ENCODE peak calls at places on chromosomes 3 and 15, in four cellular contexts. S, G, N and D are unnamed samples.

GRCh38 chr15:80010131-80010673 is 39.2 kb upstream of the BCL2A1 start:
- DNase-seq in S (no peak), G (no peak), N (no peak), D (no peak)

GRCh38 chr15:82963356-82964341 is 11.1 kb upstream of the HOMER2 start:
- DNase-seq in S (no peak), G (no peak), N (no peak), D (no peak)

GRCh38 chr15:29480278-29480677 is 210.7 kb upstream of the NSMCE3 start:
- DNase-seq in S (no peak), G (no peak), N (no peak), D (no peak)

GRCh38 chr3:174342941-174343431 is 516.1 kb upstream of the NAALADL2 start:
- DNase-seq in S (no peak), G (no peak), N (peak), D (peak)

GRCh38 chr3:111947179-111947727 is 31.6 kb upstream of the ABHD10 start:
- DNase-seq in S (no peak), G (no peak), N (peak), D (peak)

GRCh38 chr3:143016321-143016972 is 15.1 kb downstream of the U2SURP start:
- DNase-seq in S (no peak), G (peak), N (no peak), D (peak)

GRCh38 chr3:120203016-120203415 is 82.0 kb downstream of the GPR156 start:
- DNase-seq in S (no peak), G (no peak), N (peak), D (peak)

GRCh38 chr3:145190138-145190537 is 970.8 kb downstream of the PLOD2 start:
- DNase-seq in S (no peak), G (no peak), N (no peak), D (no peak)

GRCh38 chr3:149373235-149374125 is 4.0 kb downstream of the TM4SF1 start:
- DNase-seq in S (no peak), G (no peak), N (peak), D (peak)

GRCh38 chr3:189278211-189278610 is 106.4 kb downstream of the TPRG1 start:
- DNase-seq in S (no peak), G (no peak), N (no peak), D (no peak)

GRCh38 chr15:33963831-33964664 is 4.2 kb upstream of the CHRM5 start:
- DNase-seq in S (peak), G (peak), N (peak), D (peak)

GRCh38 chr15:100772478-100773378 is 106.9 kb upstream of the ALDH1A3 start:
- DNase-seq in S (peak), G (no peak), N (no peak), D (peak)

GRCh38 chr3:29385056-29385455 is 104.2 kb downstream of the RBMS3 start:
- DNase-seq in S (no peak), G (no peak), N (no peak), D (peak)

GRCh38 chr3:43995078-43995928 is 246.4 kb upstream of the TOPAZ1 start:
- DNase-seq in S (peak), G (peak), N (no peak), D (peak)

GRCh38 chr15:44633603-44634002 is 29.9 kb downstream of the SPG11 start:
- DNase-seq in S (no peak), G (no peak), N (peak), D (peak)

GRCh38 chr15:93610944-93611343 is 521.9 kb upstream of the RGMA start:
- DNase-seq in S (no peak), G (no peak), N (no peak), D (no peak)

GRCh38 chr3:10116138-10116460 is 624 bp downstream of the BRK1 start:
- DNase-seq in S (no peak), G (peak), N (peak), D (peak)
- H4K8ac ChIP-seq in S (no peak), G (no peak), N (peak), D (peak)

GRCh38 chr3:106206613-106207012 is 337.8 kb upstream of the CBLB start:
- DNase-seq in S (no peak), G (no peak), N (no peak), D (no peak)

GRCh38 chr3:106204160-106204868 is 335.5 kb upstream of the CBLB start:
- DNase-seq in S (no peak), G (no peak), N (peak), D (no peak)

GRCh38 chr3:106208266-106208665 is 339.5 kb upstream of the CBLB start:
- DNase-seq in S (no peak), G (no peak), N (no peak), D (no peak)

GRCh38 chr3:106208979-106209378 is 340.2 kb upstream of the CBLB start:
- DNase-seq in S (no peak), G (no peak), N (peak), D (no peak)

DNA sequence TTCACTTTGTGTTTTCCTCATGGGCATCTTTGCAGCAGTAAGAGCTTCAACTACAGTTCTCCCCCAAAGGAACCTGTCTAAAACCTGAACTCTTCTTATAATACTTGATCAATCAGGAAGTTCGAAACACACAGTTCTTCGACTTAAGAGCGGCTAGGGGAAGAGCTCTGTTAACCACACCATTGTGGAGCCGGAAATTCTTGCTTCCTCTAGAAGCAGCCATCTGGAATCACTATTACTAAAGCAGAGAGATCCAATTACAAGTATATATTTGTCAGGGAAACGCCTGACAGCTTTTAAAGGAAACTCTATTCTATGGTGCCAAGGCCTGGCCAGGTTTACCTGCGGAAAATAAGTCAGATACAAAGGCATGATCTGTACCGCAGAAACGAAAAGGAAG is 337.4 kb upstream of the CBLB start:
- DNase-seq in S (no peak), G (no peak), N (peak), D (no peak)
- H3K4me3 ChIP-seq in S (no peak), G (no peak), N (no peak), D (no peak)

GRCh38 chr3:126922466-126922865 is 60.4 kb upstream of the PLXNA1 start:
- DNase-seq in S (no peak), G (no peak), N (no peak), D (no peak)
- H4K8ac ChIP-seq in S (peak), G (no peak), N (no peak), D (no peak)

DNA sequence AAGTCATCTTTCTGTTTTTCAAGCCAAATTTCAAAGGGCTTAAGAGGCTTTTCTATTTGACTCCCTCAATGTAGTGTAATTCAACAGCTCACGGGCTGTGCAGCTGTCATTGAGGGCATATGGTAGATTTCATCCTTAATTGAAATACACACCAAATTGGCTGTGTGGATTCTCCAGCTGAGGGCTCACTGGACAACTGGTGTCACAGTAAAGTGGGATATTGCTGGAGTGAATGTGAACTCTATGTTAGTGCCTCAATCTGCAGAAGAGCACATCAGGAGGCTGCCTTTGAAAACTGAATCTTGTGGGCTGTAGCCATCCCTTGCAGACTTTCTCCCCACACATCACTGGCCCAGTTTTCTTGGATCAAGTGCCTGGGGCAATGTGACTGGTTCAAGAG is 120.2 kb downstream of the GALK2 start:
- DNase-seq in S (no peak), G (no peak), N (no peak), D (no peak)
- H3K4me3 ChIP-seq in S (no peak), G (no peak), N (no peak), D (no peak)

DNA sequence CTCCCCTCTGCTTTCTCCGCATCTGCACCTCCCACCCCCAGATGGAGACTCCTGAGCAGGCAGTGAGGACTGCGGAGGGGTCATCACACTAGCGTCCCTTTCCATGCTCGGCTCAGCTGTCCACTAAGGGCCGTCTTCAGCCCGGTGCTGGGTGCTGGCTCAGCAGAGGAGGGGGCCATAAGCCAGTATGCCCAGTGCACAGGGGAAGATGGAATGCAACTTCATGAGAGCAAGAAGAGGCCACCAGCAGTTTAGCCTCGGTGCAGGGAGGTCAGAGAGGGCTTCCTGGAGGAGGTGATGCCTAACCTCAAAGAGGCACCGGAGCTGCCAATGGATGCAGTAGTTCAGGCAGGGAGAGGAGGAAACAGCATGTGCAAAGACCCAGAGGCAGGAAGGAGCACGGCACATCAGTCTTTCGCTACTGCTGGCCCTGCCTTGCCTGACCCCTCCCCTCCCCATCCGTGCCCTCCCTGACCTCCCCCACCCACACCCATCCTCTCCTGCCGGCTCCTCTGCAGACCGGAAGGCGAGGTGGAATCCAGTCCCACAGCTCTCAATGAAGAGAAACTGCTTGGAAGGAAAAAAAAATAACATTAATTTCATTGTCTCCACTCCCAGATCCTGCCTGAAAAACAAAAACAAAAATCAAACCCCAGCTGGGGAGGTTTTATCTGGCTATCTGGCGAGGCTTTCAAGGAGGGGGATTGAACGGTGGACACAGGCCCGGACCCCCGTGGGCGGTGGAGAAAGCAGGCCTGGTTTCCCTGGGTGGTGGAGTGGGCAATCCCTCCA is 15.3 kb upstream of the PLXND1 start:
- DNase-seq in S (no peak), G (no peak), N (no peak), D (no peak)
- H4K8ac ChIP-seq in S (peak), G (no peak), N (no peak), D (peak)